ENCODE peak calls at places on chromosomes 6 and 20, in four cellular contexts. B is K562, X is GM12878, N is HepG2. M is an unnamed sample.

GRCh38 chr6:90194371-90194841 is 102.2 kb downstream of the BACH2 start:
- DNase-seq in B (no peak), X (no peak), N (no peak), M (no peak)

GRCh38 chr20:31260326-31260932 is 3.0 kb downstream of the DEFB115 start:
- DNase-seq in B (peak; percentile 52), X (no peak), N (peak; percentile 66), M (peak; percentile 22)

GRCh38 chr6:85015396-85015990 is 251.1 kb upstream of the TBX18 start:
- DNase-seq in B (peak; percentile 61), X (no peak), N (peak; percentile 26), M (peak; percentile 79)

GRCh38 chr6:170110201-170111140 is 180.4 kb downstream of the DLL1 start:
- DNase-seq in B (no peak), X (no peak), N (no peak), M (no peak)

GRCh38 chr6:147709396-147710272 is 201.1 kb downstream of the SAMD5 start:
- DNase-seq in B (peak; percentile 77), X (no peak), N (peak; percentile 7), M (no peak)

GRCh38 chr6:195861-196360 is 96.4 kb upstream of the DUSP22 start:
- DNase-seq in B (no peak), X (no peak), N (no peak), M (no peak)

GRCh38 chr6:15499591-15499990 is 163.2 kb downstream of the DTNBP1 start:
- DNase-seq in B (no peak), X (no peak), N (no peak), M (no peak)

GRCh38 chr20:8602389-8603116 is 466.3 kb upstream of the PLCB4 start:
- DNase-seq in B (no peak), X (peak; percentile 69), N (no peak), M (no peak)

GRCh38 chr6:150310539-150310938 is 58.3 kb upstream of the IYD start:
- DNase-seq in B (no peak), X (no peak), N (no peak), M (no peak)

GRCh38 chr20:51062065-51062464 is 39.2 kb upstream of the KCNG1 start:
- DNase-seq in B (no peak), X (no peak), N (no peak), M (no peak)

GRCh38 chr6:148866657-148867268 is 119.9 kb downstream of the UST start:
- DNase-seq in B (no peak), X (peak; percentile 68), N (no peak), M (no peak)

GRCh38 chr20:46212252-46212651 is 94.1 kb downstream of the CD40 start:
- DNase-seq in B (no peak), X (no peak), N (no peak), M (no peak)

GRCh38 chr6:161318456-161318855 is 44.6 kb upstream of the AGPAT4 start:
- DNase-seq in B (no peak), X (no peak), N (peak; percentile 30), M (no peak)

GRCh38 chr6:156747715-156748114 is 29.5 kb upstream of the ARID1B start:
- DNase-seq in B (no peak), X (no peak), N (no peak), M (no peak)

GRCh38 chr20:31602430-31602778 is 2.7 kb upstream of the ID1 start:
- DNase-seq in B (no peak), X (no peak), N (no peak), M (no peak)

GRCh38 chr20:59584278-59584925 is 19.9 kb upstream of the PHACTR3 start:
- DNase-seq in B (no peak), X (no peak), N (no peak), M (no peak)

GRCh38 chr6:108560463-108561308 is at the start of gene FOXO3:
- DNase-seq in B (peak; percentile 85), X (no peak), N (peak; percentile 72), M (peak; percentile 85)

GRCh38 chr6:108165714-108166663 is at the start of gene NR2E1:
- DNase-seq in B (no peak), X (no peak), N (no peak), M (peak; percentile 3)

GRCh38 chr6:81938991-81939773 is 186.7 kb upstream of the TENT5A start:
- DNase-seq in B (no peak), X (no peak), N (no peak), M (no peak)

GRCh38 chr6:170033666-170034065 is 257.2 kb downstream of the DLL1 start:
- DNase-seq in B (no peak), X (no peak), N (no peak), M (no peak)

GRCh38 chr6:22008248-22008836 is 288.5 kb downstream of the PRL start:
- DNase-seq in B (no peak), X (no peak), N (no peak), M (peak; percentile 14)

GRCh38 chr6:74182992-74183391 is 487.0 kb downstream of the CD109 start:
- DNase-seq in B (no peak), X (no peak), N (peak; percentile 31), M (no peak)

GRCh38 chr20:50188879-50189680 is 1.6 kb upstream of the CEBPB start:
- DNase-seq in B (no peak), X (no peak), N (peak; percentile 95), M (no peak)

GRCh38 chr6:3208096-3208774 is 19.2 kb downstream of the TUBB2B start:
- DNase-seq in B (peak; percentile 27), X (no peak), N (no peak), M (no peak)

GRCh38 chr20:5353624-5354496 is 37.1 kb upstream of the PROKR2 start:
- DNase-seq in B (no peak), X (no peak), N (no peak), M (peak; percentile 43)

GRCh38 chr6:138540468-138540867 is 41.2 kb upstream of the NHSL1 start:
- DNase-seq in B (no peak), X (no peak), N (no peak), M (no peak)

GRCh38 chr6:92777146-92777740 is 642.1 kb downstream of the EPHA7 start:
- DNase-seq in B (no peak), X (no peak), N (peak; percentile 12), M (no peak)

GRCh38 chr6:143159001-143159400 is 98.3 kb downstream of the AIG1 start:
- DNase-seq in B (no peak), X (no peak), N (no peak), M (no peak)

GRCh38 chr6:143696327-143697000 is 18.7 kb downstream of the PHACTR2 start:
- DNase-seq in B (no peak), X (no peak), N (peak; percentile 27), M (no peak)

GRCh38 chr6:110357298-110357695 is 852 bp downstream of the METTL24 start:
- DNase-seq in B (no peak), X (no peak), N (no peak), M (no peak)
- TF ChIP-seq POLR2AphosphoS2 in B (no peak), X (no peak), N (no peak), M (no peak)

GRCh38 chr6:57158658-57159057 is 13.5 kb upstream of the BAG2 start:
- DNase-seq in B (no peak), X (no peak), N (no peak), M (no peak)
- TF ChIP-seq POLR2AphosphoS2 in B (no peak), X (no peak), N (no peak), M (no peak)

GRCh38 chr6:166583230-166583629 is 3.2 kb downstream of the RAMACL start:
- DNase-seq in B (no peak), X (no peak), N (no peak), M (no peak)

GRCh38 chr6:166580076-166581050 is 6.1 kb downstream of the RAMACL start:
- DNase-seq in B (no peak), X (no peak), N (no peak), M (no peak)

GRCh38 chr6:166579234-166579575 is 7.3 kb downstream of the RAMACL start:
- DNase-seq in B (no peak), X (no peak), N (no peak), M (no peak)

GRCh38 chr6:166582258-166582657 is 4.2 kb downstream of the RAMACL start:
- DNase-seq in B (no peak), X (no peak), N (no peak), M (no peak)

DNA sequence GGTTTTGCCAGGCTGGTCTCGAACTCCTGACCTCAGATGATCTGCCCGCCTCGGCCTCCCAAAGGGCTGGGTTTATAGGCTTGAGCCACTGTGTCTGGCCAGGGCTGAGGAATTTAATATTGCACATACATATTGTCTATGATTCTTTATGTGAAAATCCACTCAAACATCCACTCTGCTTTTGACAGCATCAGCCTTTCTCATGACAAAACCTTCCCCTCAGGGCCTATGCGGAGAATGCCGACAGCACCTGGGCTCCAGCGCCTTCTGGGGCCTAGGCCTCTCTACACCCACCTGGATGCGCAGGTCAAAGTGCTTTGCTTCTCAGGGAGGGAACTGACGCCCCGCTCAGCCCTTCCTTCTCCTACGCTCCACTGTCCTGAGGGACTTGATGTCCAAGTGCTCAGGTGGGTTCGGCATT is 5.4 kb downstream of the RAMACL start:
- DNase-seq in B (no peak), X (no peak), N (no peak), M (no peak)
- TF ChIP-seq POLR2AphosphoS2 in B (no peak), X (no peak), N (no peak), M (no peak)

DNA sequence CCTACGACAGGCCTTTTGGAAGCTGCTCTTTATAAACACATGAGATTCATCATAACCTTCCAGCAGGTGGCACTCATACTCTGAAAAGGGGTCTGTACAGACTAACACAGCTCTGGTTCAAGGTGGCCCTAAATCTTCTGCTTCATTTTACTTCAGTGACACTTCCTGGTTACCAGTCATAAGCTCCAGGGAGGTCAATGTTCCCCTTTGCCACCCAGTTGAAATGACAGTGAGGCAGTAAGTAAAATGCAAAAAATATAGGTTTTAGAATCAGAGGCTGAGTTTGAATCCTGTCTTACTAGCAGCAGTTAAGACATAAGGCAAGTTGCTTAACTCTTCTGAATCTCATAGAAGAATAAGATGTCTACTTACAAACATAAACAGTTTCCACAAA is 132.8 kb downstream of the CDK19 start:
- DNase-seq in B (peak; percentile 66), X (peak; percentile 85), N (peak; percentile 85), M (peak; percentile 35)
- TF ChIP-seq POLR2AphosphoS2 in B (no peak), X (no peak), N (no peak), M (no peak)

GRCh38 chr20:61757678-61758555 is 307.8 kb downstream of the TAF4 start:
- DNase-seq in B (no peak), X (no peak), N (no peak), M (no peak)
- TF ChIP-seq POLR2AphosphoS2 in B (no peak), X (no peak), N (no peak), M (no peak)

GRCh38 chr6:107129370-107129925 is 14.1 kb upstream of the BEND3 start:
- DNase-seq in B (no peak), X (no peak), N (no peak), M (no peak)
- TF ChIP-seq POLR2AphosphoS2 in B (no peak), X (no peak), N (no peak), M (no peak)

DNA sequence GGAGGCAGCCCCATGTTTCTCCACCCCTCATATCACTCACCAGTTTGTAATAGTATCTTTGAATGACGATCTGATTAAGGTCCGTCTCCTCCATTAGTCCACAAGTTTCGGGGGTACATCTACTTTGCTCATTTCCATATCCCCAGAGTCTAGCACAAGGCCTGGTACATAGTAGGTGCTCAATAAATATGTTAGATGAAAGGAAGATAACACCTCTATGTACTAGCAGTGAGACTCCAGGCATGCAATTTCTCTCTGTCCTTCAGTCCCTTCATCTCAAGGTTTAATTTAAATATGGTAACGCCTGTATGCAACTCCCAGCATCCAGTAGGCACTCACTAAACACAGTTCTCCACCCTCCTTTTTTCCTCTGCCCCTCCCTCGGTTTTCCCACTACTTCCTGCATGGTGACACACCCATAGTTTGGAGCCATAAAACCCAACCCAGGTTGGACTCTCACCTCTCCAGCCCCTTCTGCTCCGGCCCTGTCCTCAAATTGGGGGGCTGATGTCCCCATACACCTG is 458 bp upstream of the HNF4A start:
- DNase-seq in B (no peak), X (no peak), N (peak; percentile 79), M (peak; percentile 65)
- TF ChIP-seq POLR2AphosphoS2 in B (no peak), X (no peak), N (no peak), M (no peak)